ENCODE peak calls at places on chromosomes 7 and 10, in nine cellular contexts. L is A549; F is hepatocyte; T is CD8-positive, alpha-beta T cell; R is fibroblast of the aortic adventitia; M is fibroblast of pulmonary artery; O is Panc1; V is foreskin fibroblast; U is colonic mucosa. N is an unnamed sample.

GRCh38 chr10:109978481-109978880 is 29.3 kb upstream of the ADD3 start:
- DNase-seq in L (no peak), F (peak; percentile 29), T (peak; percentile 72), R (peak; percentile 86), M (peak; percentile 83), O (no peak), V (peak; percentile 67), U (peak; percentile 79), N (peak; percentile 62)

GRCh38 chr10:50851884-50852671 is 33.3 kb downstream of the A1CF start:
- DNase-seq in L (no peak), F (no peak), T (no peak), R (no peak), M (no peak), O (no peak), V (no peak), U (no peak), N (no peak)

GRCh38 chr10:124306922-124307371 is 111.8 kb downstream of the OAT start:
- DNase-seq in L (no peak), F (no peak), T (no peak), R (no peak), M (no peak), O (no peak), V (peak; percentile 52), U (no peak), N (no peak)

GRCh38 chr10:974785-975074 is 13.5 kb upstream of the GTPBP4 start:
- DNase-seq in L (no peak), F (no peak), T (no peak), R (no peak), M (no peak), O (no peak), V (no peak), U (no peak), N (no peak)

GRCh38 chr10:34089294-34089693 is 725.8 kb downstream of the PARD3 start:
- DNase-seq in L (no peak), F (no peak), T (no peak), R (no peak), M (no peak), O (no peak), V (no peak), U (no peak), N (no peak)

GRCh38 chr7:136976504-136977251 is 108.2 kb downstream of the CHRM2 start:
- DNase-seq in L (no peak), F (no peak), T (no peak), R (peak; percentile 25), M (no peak), O (no peak), V (peak; percentile 45), U (no peak), N (peak; percentile 61)

GRCh38 chr10:114879541-114880158 is 58.1 kb downstream of the FHIP2A start:
- DNase-seq in L (peak; percentile 46), F (peak; percentile 25), T (peak; percentile 16), R (peak; percentile 36), M (peak; percentile 50), O (no peak), V (no peak), U (no peak), N (no peak)

GRCh38 chr10:132273304-132273944 is 34.3 kb downstream of the STK32C start:
- DNase-seq in L (no peak), F (no peak), T (no peak), R (no peak), M (no peak), O (no peak), V (no peak), U (no peak), N (no peak)

GRCh38 chr10:88409236-88409635 is 173.9 kb downstream of the RNLS start:
- DNase-seq in L (no peak), F (no peak), T (no peak), R (peak; percentile 36), M (no peak), O (no peak), V (no peak), U (no peak), N (no peak)

DNA sequence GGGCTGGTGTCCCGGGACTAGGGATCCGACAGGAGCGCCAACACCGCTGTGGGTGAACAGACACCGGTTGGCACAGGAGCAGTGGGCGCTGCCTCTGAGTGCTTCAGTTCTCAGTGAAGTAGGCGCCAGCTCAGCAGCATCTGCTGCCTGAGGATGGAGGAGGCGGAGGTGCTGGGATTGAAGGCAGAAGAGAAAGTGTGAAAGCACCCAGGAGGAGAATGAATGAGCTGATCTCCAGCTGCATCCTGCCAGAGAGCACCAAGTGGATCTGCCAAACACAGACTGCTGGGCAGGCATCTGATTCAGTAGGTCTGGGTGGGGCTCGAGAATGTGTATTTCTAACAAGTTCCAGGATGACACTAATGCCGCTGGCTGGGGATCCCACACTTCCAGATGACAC is 74.5 kb downstream of the LANCL2 start:
- DNase-seq in L (no peak), F (no peak), T (no peak), R (peak; percentile 20), M (no peak), O (no peak), V (peak; percentile 39), U (no peak), N (peak; percentile 27)
- TF ChIP-seq CTCF in L (no peak), F (no peak), T (no peak), R (no peak), M (no peak), O (no peak), V (no peak), U (no peak), N (no peak)

DNA sequence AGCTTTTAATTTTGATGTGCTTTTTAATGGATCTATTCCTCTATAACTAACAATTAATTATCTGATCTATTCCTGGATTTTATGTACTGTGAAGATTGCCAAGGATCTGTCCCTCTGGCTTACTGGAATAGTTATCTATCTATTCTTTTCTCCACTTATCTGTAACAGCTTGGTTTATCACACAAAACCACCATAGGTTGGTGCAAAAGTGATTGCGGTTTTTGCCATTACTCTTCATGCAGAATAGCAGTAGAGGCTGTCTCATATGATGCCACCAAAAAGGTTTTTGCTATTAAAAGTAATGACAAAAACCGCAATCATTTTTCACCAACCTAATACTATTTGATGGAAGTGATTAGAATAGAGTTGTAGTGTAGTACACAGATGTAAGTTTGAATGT is 115.7 kb downstream of the PDE1C start:
- DNase-seq in L (no peak), F (no peak), T (no peak), R (no peak), M (no peak), O (no peak), V (no peak), U (no peak), N (no peak)
- H3K4me3 ChIP-seq in L (no peak overlapping the region), F (no peak overlapping the region), T (no peak overlapping the region), R (no peak overlapping the region), M (no peak overlapping the region), O (no peak overlapping the region), V (no peak overlapping the region), U (no peak overlapping the region), N (no peak overlapping the region)

GRCh38 chr7:150926066-150926465 is 52.1 kb downstream of the KCNH2 start:
- DNase-seq in L (no peak), F (no peak), T (no peak), R (no peak), M (no peak), O (no peak), V (no peak), U (no peak), N (no peak)

GRCh38 chr7:150924256-150924851 is 53.8 kb downstream of the KCNH2 start:
- DNase-seq in L (no peak), F (no peak), T (no peak), R (no peak), M (no peak), O (no peak), V (no peak), U (no peak), N (no peak)

GRCh38 chr7:150931199-150931869 is 46.8 kb downstream of the KCNH2 start:
- DNase-seq in L (no peak), F (no peak), T (peak; percentile 45), R (no peak), M (no peak), O (no peak), V (no peak), U (no peak), N (no peak)

GRCh38 chr7:150927157-150927953 is 50.8 kb downstream of the KCNH2 start:
- DNase-seq in L (no peak), F (no peak), T (no peak), R (no peak), M (no peak), O (no peak), V (no peak), U (no peak), N (no peak)

DNA sequence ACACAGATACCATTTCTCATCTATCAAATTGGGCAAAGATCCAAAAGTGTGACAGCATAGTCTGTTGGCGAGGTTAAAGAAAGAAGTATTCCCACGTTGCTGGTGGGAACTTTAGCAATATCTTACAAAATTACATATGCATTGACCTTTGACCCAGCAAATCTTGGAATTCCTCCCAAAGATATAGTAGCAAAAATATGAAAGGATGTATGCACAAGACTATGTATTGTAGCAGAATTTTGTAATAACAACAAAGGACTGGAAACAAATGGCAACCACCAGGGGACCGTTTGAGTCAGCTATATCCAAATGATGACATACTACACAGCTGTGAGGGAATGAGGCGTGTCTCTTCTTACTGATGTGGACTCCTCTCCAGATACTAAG is 50.2 kb downstream of the KCNH2 start:
- DNase-seq in L (peak; percentile 38), F (no peak), T (no peak), R (no peak), M (peak; percentile 22), O (no peak), V (no peak), U (no peak), N (peak; percentile 3)
- TF ChIP-seq CTCF in L (no peak), F (no peak), T (no peak), R (no peak), M (no peak), O (no peak), V (no peak), U (no peak), N (no peak)

DNA sequence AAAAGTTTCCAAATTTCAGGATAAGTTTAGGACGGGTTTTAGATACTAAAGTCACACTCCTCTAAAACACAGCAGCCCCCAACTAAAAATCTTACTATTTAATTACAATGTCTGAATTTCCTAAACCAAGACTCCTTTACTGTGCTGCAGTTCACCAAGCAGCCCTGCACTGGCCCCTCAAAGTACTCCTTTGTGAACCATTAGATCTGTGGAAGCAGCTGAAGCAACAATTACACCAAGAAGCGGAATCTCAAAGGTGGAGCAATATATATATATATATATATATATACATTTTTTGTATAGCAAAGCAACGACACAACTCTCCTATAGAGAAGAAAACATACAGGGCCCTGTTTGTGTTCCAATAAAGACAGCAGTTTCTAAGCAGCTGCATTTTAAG is 91.3 kb upstream of the KCNIP2 start:
- DNase-seq in L (no peak), F (no peak), T (no peak), R (no peak), M (no peak), O (no peak), V (no peak), U (no peak), N (no peak)
- H3K4me3 ChIP-seq in L (no peak overlapping the region), F (no peak overlapping the region), T (no peak overlapping the region), R (no peak overlapping the region), M (no peak overlapping the region), O (no peak overlapping the region), V (no peak overlapping the region), U (no peak overlapping the region), N (no peak overlapping the region)